ENCODE peak calls at places on chromosomes 3 and 15, in seven cellular contexts. B is ecto neural progenitor cell, W is stromal cell of bone marrow, N is AG08396, M is activated T-cell treated with anti-CD3 and anti-CD28 coated beads for 1 hour, Q is C1 segment of cervical spinal cord, L is NCI-H2081. G is an unnamed sample.

GRCh38 chr3:47961815-47962606 is 54.2 kb downstream of the MAP4 start:
- DNase-seq in B (no peak), W (no peak), N (no peak), M (peak), Q (no peak), L (no peak), G (peak)

GRCh38 chr15:45101749-45102148 is 12.2 kb downstream of the DUOX2 start:
- DNase-seq in B (no peak), W (no peak), N (no peak), M (no peak), Q (no peak), L (no peak), G (no peak)

GRCh38 chr15:65893060-65893459 is 23.8 kb downstream of the RAB11A start:
- DNase-seq in B (no peak), W (no peak), N (no peak), M (no peak), Q (no peak), L (no peak), G (no peak)

GRCh38 chr15:101803676-101804075 is 367 bp downstream of the OR4F6 start:
- DNase-seq in B (no peak), W (no peak), N (peak), M (no peak), Q (no peak), L (no peak), G (no peak)

GRCh38 chr3:142211034-142211433 is 14.4 kb downstream of the GK5 start:
- DNase-seq in B (peak), W (no peak), N (no peak), M (no peak), Q (no peak), L (peak), G (no peak)

GRCh38 chr3:166510382-166510781 is 673.2 kb upstream of the BCHE start:
- DNase-seq in B (peak), W (no peak), N (no peak), M (no peak), Q (no peak), L (no peak), G (no peak)

GRCh38 chr3:111904376-111905241 is 45.5 kb downstream of the PHLDB2 start:
- DNase-seq in B (no peak), W (peak), N (peak), M (no peak), Q (no peak), L (no peak), G (peak)

GRCh38 chr15:81529444-81529950 is 155.5 kb upstream of the TMC3 start:
- DNase-seq in B (no peak), W (no peak), N (no peak), M (no peak), Q (no peak), L (no peak), G (no peak)

GRCh38 chr15:91227062-91227461 is 127.0 kb downstream of the SV2B start:
- DNase-seq in B (no peak), W (no peak), N (no peak), M (no peak), Q (no peak), L (peak), G (no peak)

GRCh38 chr15:76987896-76988860 is 6.7 kb upstream of the PSTPIP1 start:
- DNase-seq in B (no peak), W (no peak), N (no peak), M (no peak), Q (no peak), L (no peak), G (no peak)

GRCh38 chr15:89664951-89665350 is 9.7 kb upstream of the KIF7 start:
- DNase-seq in B (no peak), W (no peak), N (no peak), M (no peak), Q (no peak), L (no peak), G (no peak)

GRCh38 chr3:120688121-120688520 is 6.1 kb upstream of the HGD start:
- DNase-seq in B (no peak), W (peak), N (peak), M (no peak), Q (no peak), L (no peak), G (no peak)

GRCh38 chr3:10332481-10333358 is 11.8 kb upstream of the SEC13 start:
- DNase-seq in B (no peak), W (no peak), N (no peak), M (no peak), Q (no peak), L (no peak), G (no peak)

GRCh38 chr3:189941679-189942078 is 179.0 kb downstream of the P3H2 start:
- DNase-seq in B (no peak), W (peak), N (no peak), M (no peak), Q (no peak), L (peak), G (peak)

GRCh38 chr3:28139967-28140634 is 101.3 kb upstream of the CMC1 start:
- DNase-seq in B (no peak), W (no peak), N (no peak), M (no peak), Q (no peak), L (peak), G (no peak)

GRCh38 chr15:25939122-25939521 is 76.0 kb upstream of the ATP10A start:
- DNase-seq in B (no peak), W (no peak), N (no peak), M (no peak), Q (no peak), L (no peak), G (no peak)

GRCh38 chr3:123586131-123586530 is 1.3 kb upstream of the HACD2 start:
- DNase-seq in B (peak), W (no peak), N (no peak), M (peak), Q (no peak), L (peak), G (no peak)

GRCh38 chr3:106114220-106114619 is 245.4 kb upstream of the CBLB start:
- DNase-seq in B (no peak), W (no peak), N (no peak), M (no peak), Q (no peak), L (no peak), G (no peak)

GRCh38 chr3:66442254-66443249 is 58.3 kb downstream of the LRIG1 start:
- DNase-seq in B (no peak), W (peak), N (peak), M (no peak), Q (no peak), L (peak), G (peak)

GRCh38 chr15:88623061-88623460 is 1.9 kb downstream of the AEN start:
- DNase-seq in B (no peak), W (peak), N (peak), M (no peak), Q (no peak), L (no peak), G (peak)

GRCh38 chr3:40387001-40387894 is at the start of gene ENTPD3:
- DNase-seq in B (peak), W (no peak), N (peak), M (peak), Q (no peak), L (peak), G (no peak)

GRCh38 chr15:92158426-92158825 is 235.3 kb upstream of the ST8SIA2 start:
- DNase-seq in B (no peak), W (no peak), N (no peak), M (no peak), Q (no peak), L (peak), G (no peak)

GRCh38 chr3:126498936-126499335 is 18.6 kb downstream of the UROC1 start:
- DNase-seq in B (no peak), W (no peak), N (no peak), M (no peak), Q (no peak), L (peak), G (no peak)

GRCh38 chr3:171824824-171825221 is 14.5 kb upstream of the PLD1 start:
- DNase-seq in B (no peak), W (no peak), N (no peak), M (no peak), Q (no peak), L (no peak), G (no peak)

GRCh38 chr3:126567696-126568438 is 9.1 kb upstream of the C3orf22 start:
- DNase-seq in B (peak), W (no peak), N (no peak), M (no peak), Q (no peak), L (no peak), G (no peak)

GRCh38 chr3:72247645-72248388 is 462.9 kb upstream of the PROK2 start:
- DNase-seq in B (no peak), W (no peak), N (no peak), M (no peak), Q (no peak), L (no peak), G (no peak)

G was measured in astrocyte of the cerebellum.